ENCODE peak calls at places on chromosomes 16 and 17, in seven cellular contexts. One of them, this sample, is unnamed.

GRCh38 chr16:3879887-3880564 is 487 bp downstream of the CREBBP start:
- DNase-seq in progenitor cell of endocrine pancreas: peak; percentile 44
- DNase-seq in cardiac fibroblast: peak; percentile 73
- DNase-seq in astrocyte of the spinal cord: peak; percentile 35
- DNase-seq in AG10803: peak; percentile 53
- DNase-seq in GM12878: no peak
- DNase-seq in neural progenitor cell: peak; percentile 82
- DNase-seq in this sample: no peak

GRCh38 chr17:3980381-3980975 is 16.2 kb upstream of the ATP2A3 start:
- DNase-seq in neural progenitor cell: no peak
- DNase-seq in GM12878: no peak
- DNase-seq in progenitor cell of endocrine pancreas: no peak
- DNase-seq in AG10803: no peak
- DNase-seq in cardiac fibroblast: no peak
- DNase-seq in astrocyte of the spinal cord: no peak
- DNase-seq in this sample: no peak

GRCh38 chr17:81680150-81680549 is 3.4 kb downstream of the ARL16 start:
- DNase-seq in GM12878: no peak
- DNase-seq in neural progenitor cell: no peak
- DNase-seq in AG10803: no peak
- DNase-seq in progenitor cell of endocrine pancreas: no peak
- DNase-seq in astrocyte of the spinal cord: no peak
- DNase-seq in cardiac fibroblast: no peak
- DNase-seq in this sample: no peak

GRCh38 chr16:53809088-53809951 is 105.4 kb downstream of the FTO start:
- DNase-seq in progenitor cell of endocrine pancreas: no peak
- DNase-seq in GM12878: no peak
- DNase-seq in neural progenitor cell: no peak
- DNase-seq in AG10803: peak; percentile 94
- DNase-seq in cardiac fibroblast: peak; percentile 67
- DNase-seq in astrocyte of the spinal cord: peak; percentile 81
- DNase-seq in this sample: no peak

GRCh38 chr16:58563235-58563634 is 47.9 kb downstream of the SETD6 start:
- DNase-seq in neural progenitor cell: no peak
- DNase-seq in GM12878: no peak
- DNase-seq in cardiac fibroblast: peak; percentile 56
- DNase-seq in progenitor cell of endocrine pancreas: no peak
- DNase-seq in astrocyte of the spinal cord: peak; percentile 62
- DNase-seq in AG10803: peak; percentile 59
- DNase-seq in this sample: no peak

GRCh38 chr16:88375236-88376052 is 7.3 kb upstream of the ZNF469 start:
- DNase-seq in neural progenitor cell: no peak
- DNase-seq in cardiac fibroblast: no peak
- DNase-seq in GM12878: no peak
- DNase-seq in astrocyte of the spinal cord: no peak
- DNase-seq in progenitor cell of endocrine pancreas: no peak
- DNase-seq in AG10803: no peak
- DNase-seq in this sample: no peak

GRCh38 chr17:8109669-8110455 is 8.5 kb downstream of the ALOXE3 start:
- DNase-seq in astrocyte of the spinal cord: no peak
- DNase-seq in progenitor cell of endocrine pancreas: peak; percentile 84
- DNase-seq in neural progenitor cell: peak; percentile 82
- DNase-seq in cardiac fibroblast: peak; percentile 35
- DNase-seq in GM12878: no peak
- DNase-seq in AG10803: no peak
- DNase-seq in this sample: no peak

GRCh38 chr17:62670202-62670821 is 42.8 kb downstream of the MRC2 start:
- DNase-seq in neural progenitor cell: peak; percentile 65
- DNase-seq in AG10803: no peak
- DNase-seq in progenitor cell of endocrine pancreas: no peak
- DNase-seq in astrocyte of the spinal cord: no peak
- DNase-seq in GM12878: no peak
- DNase-seq in cardiac fibroblast: no peak
- DNase-seq in this sample: no peak

DNA sequence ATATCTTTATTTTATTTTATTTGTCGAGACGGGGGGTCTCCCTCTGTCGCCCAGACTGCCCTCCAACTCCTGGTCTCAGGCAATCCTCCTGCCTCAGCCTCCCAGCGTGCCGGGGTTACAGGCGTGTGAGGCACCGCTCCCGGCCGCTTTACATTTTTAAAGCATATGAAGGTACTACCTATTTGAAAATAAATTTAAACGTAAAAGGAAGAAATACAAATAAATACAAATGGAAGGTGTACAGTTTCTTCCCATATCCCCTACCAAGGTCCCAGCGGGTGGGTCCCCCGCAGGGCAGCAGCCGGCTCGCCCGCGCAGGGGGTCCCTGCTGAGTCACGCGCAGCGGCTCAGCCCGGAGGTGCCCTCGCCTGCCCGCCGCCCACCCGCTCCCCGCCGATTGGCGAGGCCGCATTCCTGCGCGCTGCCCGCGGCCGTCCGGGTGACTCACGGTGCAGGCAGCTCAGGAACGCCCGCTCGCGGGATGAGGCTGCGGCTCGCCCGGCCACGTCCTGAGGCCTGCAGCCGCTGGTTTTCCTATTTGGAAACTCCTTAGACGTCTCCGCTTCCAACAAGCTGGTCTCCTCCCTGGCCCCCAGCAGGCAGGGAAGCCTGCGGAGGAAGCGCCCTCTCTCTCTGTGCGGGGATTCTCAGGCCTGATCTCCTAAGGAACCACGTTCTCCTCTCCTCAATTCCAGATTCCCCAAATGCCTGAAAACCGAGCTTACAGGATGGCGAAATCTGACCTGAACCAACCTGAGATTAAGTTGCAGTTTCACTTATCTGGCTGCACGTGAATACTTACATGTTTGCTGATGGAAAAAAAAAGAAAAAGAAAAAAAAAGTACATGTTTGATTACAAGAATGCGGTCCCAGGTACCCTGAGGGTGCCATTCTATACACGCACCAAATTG is 54.8 kb upstream of the MAP3K14 start:
- DNase-seq in cardiac fibroblast: peak; percentile 98
- DNase-seq in progenitor cell of endocrine pancreas: peak; percentile 83
- DNase-seq in astrocyte of the spinal cord: peak; percentile 98
- DNase-seq in neural progenitor cell: peak; percentile 92
- DNase-seq in GM12878: no peak
- DNase-seq in AG10803: peak; percentile 98
- DNase-seq in this sample: peak; percentile 85
- TF ChIP-seq CTCF in cardiac fibroblast: no peak
- TF ChIP-seq CTCF in progenitor cell of endocrine pancreas: no peak
- TF ChIP-seq CTCF in astrocyte of the spinal cord: no peak
- TF ChIP-seq CTCF in neural progenitor cell: no peak
- TF ChIP-seq CTCF in GM12878: no peak
- TF ChIP-seq CTCF in AG10803: peak; percentile 35
- TF ChIP-seq CTCF in this sample: peak; percentile 11

GRCh38 chr17:42878123-42878880 is 22.3 kb upstream of the G6PC1 start:
- DNase-seq in GM12878: no peak
- DNase-seq in neural progenitor cell: peak; percentile 75
- DNase-seq in AG10803: no peak
- DNase-seq in cardiac fibroblast: no peak
- DNase-seq in astrocyte of the spinal cord: no peak
- DNase-seq in progenitor cell of endocrine pancreas: no peak
- DNase-seq in this sample: no peak
- TF ChIP-seq CTCF in GM12878: no peak
- TF ChIP-seq CTCF in neural progenitor cell: no peak
- TF ChIP-seq CTCF in AG10803: no peak
- TF ChIP-seq CTCF in cardiac fibroblast: no peak
- TF ChIP-seq CTCF in astrocyte of the spinal cord: no peak
- TF ChIP-seq CTCF in progenitor cell of endocrine pancreas: no peak
- TF ChIP-seq CTCF in this sample: no peak

DNA sequence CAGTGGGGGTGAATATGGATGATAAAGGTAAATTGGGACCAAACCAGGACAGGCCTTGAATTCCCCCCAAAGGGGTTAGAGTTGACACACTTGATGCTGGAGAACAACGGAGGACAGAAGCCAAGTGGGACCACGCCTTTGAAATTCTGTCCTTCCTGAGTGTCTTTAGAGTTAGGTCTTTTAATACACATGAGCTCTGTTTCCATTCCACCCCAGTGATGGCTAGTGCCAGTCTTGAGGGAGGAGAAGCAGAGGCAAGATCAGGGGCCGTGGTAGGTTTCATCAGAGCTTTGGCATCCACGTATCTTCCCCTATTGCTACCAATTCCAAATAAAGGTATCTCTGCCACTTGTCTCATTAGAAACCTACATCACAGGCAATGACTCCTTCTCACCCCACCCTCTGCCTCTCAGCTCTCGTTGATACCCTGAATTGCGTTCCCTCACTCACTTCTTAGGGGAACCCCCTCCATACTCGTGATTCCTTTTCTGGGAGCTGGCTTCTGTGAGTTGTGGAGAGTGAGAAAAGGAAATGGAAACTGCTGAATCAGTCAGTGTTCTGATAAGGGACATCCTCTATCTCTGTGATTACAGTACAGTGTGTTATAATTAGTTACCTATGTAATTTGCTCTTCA is 2.4 kb upstream of the CCL3L1 start:
- DNase-seq in cardiac fibroblast: no peak
- DNase-seq in progenitor cell of endocrine pancreas: no peak
- DNase-seq in neural progenitor cell: no peak
- DNase-seq in astrocyte of the spinal cord: no peak
- DNase-seq in AG10803: no peak
- DNase-seq in GM12878: no peak
- DNase-seq in this sample: no peak
- TF ChIP-seq CTCF in cardiac fibroblast: no peak
- TF ChIP-seq CTCF in progenitor cell of endocrine pancreas: no peak
- TF ChIP-seq CTCF in neural progenitor cell: no peak
- TF ChIP-seq CTCF in astrocyte of the spinal cord: no peak
- TF ChIP-seq CTCF in AG10803: no peak
- TF ChIP-seq CTCF in GM12878: no peak
- TF ChIP-seq CTCF in this sample: no peak

DNA sequence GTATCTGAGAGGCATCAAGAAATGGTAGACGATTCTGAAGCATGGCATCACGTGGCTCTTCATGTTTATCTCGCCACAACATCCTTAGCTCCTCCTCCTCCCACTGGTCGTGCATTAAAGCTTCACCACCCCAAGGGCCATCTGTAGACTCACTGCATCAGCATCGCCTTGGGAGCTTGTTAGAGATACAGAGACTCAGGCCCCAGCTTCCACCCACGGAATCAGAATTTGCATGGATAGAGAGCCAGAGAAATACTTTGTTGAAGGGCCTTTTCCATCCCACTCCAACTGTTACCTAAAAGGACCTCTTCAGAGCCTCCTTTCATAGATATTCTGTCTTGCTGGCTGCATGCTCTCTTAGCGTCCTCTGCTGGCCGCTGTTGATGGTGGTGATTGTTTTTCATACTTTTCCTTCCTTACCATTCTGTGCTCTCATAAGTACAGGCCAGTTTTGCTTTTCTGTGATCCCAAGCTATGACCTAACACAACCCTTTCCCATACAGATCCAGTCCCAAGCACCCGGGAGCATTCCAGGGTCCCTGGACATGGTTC is 1049.4 kb upstream of the EEF2KMT start:
- DNase-seq in GM12878: no peak
- DNase-seq in astrocyte of the spinal cord: no peak
- DNase-seq in neural progenitor cell: peak; percentile 47
- DNase-seq in cardiac fibroblast: no peak
- DNase-seq in progenitor cell of endocrine pancreas: no peak
- DNase-seq in AG10803: no peak
- DNase-seq in this sample: no peak
- TF ChIP-seq CTCF in GM12878: no peak
- TF ChIP-seq CTCF in astrocyte of the spinal cord: peak; percentile 4
- TF ChIP-seq CTCF in neural progenitor cell: peak; percentile 80
- TF ChIP-seq CTCF in cardiac fibroblast: no peak
- TF ChIP-seq CTCF in progenitor cell of endocrine pancreas: no peak
- TF ChIP-seq CTCF in AG10803: no peak
- TF ChIP-seq CTCF in this sample: no peak

DNA sequence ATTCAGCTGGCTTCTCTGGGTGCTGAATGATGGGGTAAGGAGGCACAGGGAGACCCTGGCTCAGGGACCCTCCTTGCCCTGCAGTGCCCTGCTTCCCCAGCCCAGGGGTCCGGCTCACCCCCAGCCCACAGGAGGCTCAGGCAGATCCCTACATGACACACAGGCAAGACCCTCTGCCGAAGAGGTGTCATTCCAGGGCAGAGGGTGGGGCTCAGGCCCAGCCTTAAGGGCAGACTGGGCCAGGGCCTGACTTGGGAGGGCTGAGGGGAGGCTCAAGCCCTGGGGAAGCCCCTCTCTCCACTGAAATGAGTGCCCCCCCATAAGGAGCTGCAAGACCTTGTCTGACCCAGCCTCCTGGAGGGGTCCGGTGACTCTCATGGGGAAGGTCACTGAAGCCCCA is 30.3 kb upstream of the KSR1 start:
- DNase-seq in neural progenitor cell: no peak
- DNase-seq in GM12878: no peak
- DNase-seq in cardiac fibroblast: no peak
- DNase-seq in progenitor cell of endocrine pancreas: no peak
- DNase-seq in AG10803: no peak
- DNase-seq in astrocyte of the spinal cord: no peak
- DNase-seq in this sample: no peak
- TF ChIP-seq CTCF in neural progenitor cell: no peak
- TF ChIP-seq CTCF in GM12878: no peak
- TF ChIP-seq CTCF in cardiac fibroblast: no peak
- TF ChIP-seq CTCF in progenitor cell of endocrine pancreas: no peak
- TF ChIP-seq CTCF in AG10803: no peak
- TF ChIP-seq CTCF in astrocyte of the spinal cord: no peak
- TF ChIP-seq CTCF in this sample: no peak

GRCh38 chr16:79334127-79334526 is 266.4 kb downstream of the MAF start:
- DNase-seq in cardiac fibroblast: no peak
- DNase-seq in progenitor cell of endocrine pancreas: no peak
- DNase-seq in astrocyte of the spinal cord: no peak
- DNase-seq in neural progenitor cell: peak; percentile 59
- DNase-seq in AG10803: no peak
- DNase-seq in GM12878: no peak
- DNase-seq in this sample: no peak
- TF ChIP-seq CTCF in cardiac fibroblast: no peak
- TF ChIP-seq CTCF in progenitor cell of endocrine pancreas: peak; percentile 50
- TF ChIP-seq CTCF in astrocyte of the spinal cord: no peak
- TF ChIP-seq CTCF in neural progenitor cell: peak; percentile 75
- TF ChIP-seq CTCF in AG10803: no peak
- TF ChIP-seq CTCF in GM12878: peak; percentile 40
- TF ChIP-seq CTCF in this sample: no peak

This sample was measured in AG09319.